ENCODE peak calls at places on chromosomes 7 and 10, in eight cellular contexts. One of them, this sample, is unnamed.

GRCh38 chr10:95741807-95742528 is 14.0 kb upstream of the ENTPD1 start:
- DNase-seq in GM03348: no peak
- DNase-seq in H7: no peak
- DNase-seq in psoas muscle: no peak
- DNase-seq in lower leg skin: no peak
- DNase-seq in anterior cingulate cortex: no peak
- DNase-seq in glomerular endothelial cell: peak
- DNase-seq in HL-60: no peak
- DNase-seq in this sample: no peak

GRCh38 chr10:118875087-118875486 is 120.3 kb upstream of the CACUL1 start:
- DNase-seq in GM03348: no peak
- DNase-seq in H7: no peak
- DNase-seq in psoas muscle: no peak
- DNase-seq in lower leg skin: no peak
- DNase-seq in anterior cingulate cortex: no peak
- DNase-seq in glomerular endothelial cell: no peak
- DNase-seq in HL-60: no peak
- DNase-seq in this sample: no peak

GRCh38 chr10:122388287-122388997 is 13.9 kb downstream of the PLEKHA1 start:
- DNase-seq in GM03348: no peak
- DNase-seq in H7: no peak
- DNase-seq in psoas muscle: no peak
- DNase-seq in lower leg skin: no peak
- DNase-seq in anterior cingulate cortex: no peak
- DNase-seq in glomerular endothelial cell: no peak
- DNase-seq in HL-60: no peak
- DNase-seq in this sample: no peak

GRCh38 chr7:17013204-17013603 is 131.4 kb upstream of the AGR3 start:
- DNase-seq in GM03348: no peak
- DNase-seq in H7: no peak
- DNase-seq in psoas muscle: no peak
- DNase-seq in lower leg skin: no peak
- DNase-seq in anterior cingulate cortex: no peak
- DNase-seq in glomerular endothelial cell: no peak
- DNase-seq in HL-60: no peak
- DNase-seq in this sample: no peak

GRCh38 chr10:63438506-63439498 is 27.0 kb downstream of the JMJD1C start:
- DNase-seq in GM03348: no peak
- DNase-seq in H7: no peak
- DNase-seq in psoas muscle: no peak
- DNase-seq in lower leg skin: no peak
- DNase-seq in anterior cingulate cortex: no peak
- DNase-seq in glomerular endothelial cell: no peak
- DNase-seq in HL-60: no peak
- DNase-seq in this sample: no peak

GRCh38 chr7:34073676-34074075 is 168.3 kb downstream of the BMPER start:
- DNase-seq in GM03348: no peak
- DNase-seq in H7: no peak
- DNase-seq in psoas muscle: peak
- DNase-seq in lower leg skin: no peak
- DNase-seq in anterior cingulate cortex: no peak
- DNase-seq in glomerular endothelial cell: no peak
- DNase-seq in HL-60: no peak
- DNase-seq in this sample: no peak

GRCh38 chr10:13528875-13529713 is at the start of gene BEND7:
- DNase-seq in GM03348: peak
- DNase-seq in H7: peak
- DNase-seq in psoas muscle: peak
- DNase-seq in lower leg skin: no peak
- DNase-seq in anterior cingulate cortex: no peak
- DNase-seq in glomerular endothelial cell: no peak
- DNase-seq in HL-60: no peak
- DNase-seq in this sample: peak

GRCh38 chr7:4612939-4613841 is 68.9 kb upstream of the FOXK1 start:
- DNase-seq in GM03348: peak
- DNase-seq in H7: peak
- DNase-seq in psoas muscle: no peak
- DNase-seq in lower leg skin: no peak
- DNase-seq in anterior cingulate cortex: no peak
- DNase-seq in glomerular endothelial cell: peak
- DNase-seq in HL-60: no peak
- DNase-seq in this sample: no peak

GRCh38 chr7:116342125-116342524 is 131.8 kb downstream of the TES start:
- DNase-seq in GM03348: no peak
- DNase-seq in H7: no peak
- DNase-seq in psoas muscle: no peak
- DNase-seq in lower leg skin: no peak
- DNase-seq in anterior cingulate cortex: no peak
- DNase-seq in glomerular endothelial cell: no peak
- DNase-seq in HL-60: no peak
- DNase-seq in this sample: no peak

GRCh38 chr10:102335184-102335583 is 60.3 kb upstream of the NFKB2 start:
- DNase-seq in GM03348: peak
- DNase-seq in H7: no peak
- DNase-seq in psoas muscle: peak
- DNase-seq in lower leg skin: peak
- DNase-seq in anterior cingulate cortex: no peak
- DNase-seq in glomerular endothelial cell: no peak
- DNase-seq in HL-60: no peak
- DNase-seq in this sample: no peak

GRCh38 chr7:47653550-47654351 is 71.8 kb upstream of the TNS3 start:
- DNase-seq in GM03348: no peak
- DNase-seq in H7: no peak
- DNase-seq in psoas muscle: no peak
- DNase-seq in lower leg skin: no peak
- DNase-seq in anterior cingulate cortex: no peak
- DNase-seq in glomerular endothelial cell: no peak
- DNase-seq in HL-60: no peak
- DNase-seq in this sample: no peak

GRCh38 chr10:129531195-129531968 is 64.3 kb downstream of the MGMT start:
- DNase-seq in GM03348: peak
- DNase-seq in H7: peak
- DNase-seq in psoas muscle: no peak
- DNase-seq in lower leg skin: no peak
- DNase-seq in anterior cingulate cortex: no peak
- DNase-seq in glomerular endothelial cell: no peak
- DNase-seq in HL-60: no peak
- DNase-seq in this sample: no peak